ENCODE peak calls at places on chromosomes 4 and X, in ten cellular contexts. Y is activated CD8-positive, alpha-beta T cell treated with anti-CD3 and anti-CD28 coated beads for 36 hours; O is fibroblast of mammary gland; U is CD4-positive, alpha-beta T cell; F is nephron progenitor cell; V is GM12865; W is upper lobe of right lung; Q is HCT116; C is left ventricle myocardium inferior; P is mesothelial cell of epicardium. N is an unnamed sample.

GRCh38 chr4:111214371-111214770 is 591.5 kb upstream of the PITX2 start:
- DNase-seq in Y (no peak), O (no peak), U (no peak), F (no peak), V (no peak), W (no peak), Q (no peak), C (no peak), P (no peak), N (no peak)

GRCh38 chr4:71270901-71271300 is 67.9 kb upstream of the SLC4A4 start:
- DNase-seq in Y (peak), O (peak), U (no peak), F (peak), V (peak), W (no peak), Q (peak), C (no peak), P (no peak), N (no peak)

GRCh38 chr4:101357751-101358150 is 10.4 kb upstream of the PPP3CA start:
- DNase-seq in Y (no peak), O (peak), U (no peak), F (no peak), V (no peak), W (no peak), Q (no peak), C (no peak), P (no peak), N (no peak)

GRCh38 chrX:47560179-47560830 is 700 bp upstream of the ARAF start:
- DNase-seq in Y (no peak), O (no peak), U (no peak), F (no peak), V (no peak), W (no peak), Q (no peak), C (no peak), P (no peak), N (no peak)

GRCh38 chr4:73723029-73723428 is 17.3 kb upstream of the CXCL8 start:
- DNase-seq in Y (no peak), O (peak), U (no peak), F (no peak), V (no peak), W (no peak), Q (no peak), C (no peak), P (no peak), N (no peak)

GRCh38 chrX:69145714-69146113 is 19.5 kb downstream of the PJA1 start:
- DNase-seq in Y (no peak), O (no peak), U (no peak), F (no peak), V (no peak), W (no peak), Q (no peak), C (no peak), P (no peak), N (no peak)

GRCh38 chrX:40008841-40009461 is 88.8 kb downstream of the BCOR start:
- DNase-seq in Y (peak), O (no peak), U (no peak), F (peak), V (peak), W (peak), Q (no peak), C (peak), P (no peak), N (no peak)

GRCh38 chrX:10617964-10618342 is 2.4 kb downstream of the MID1 start:
- DNase-seq in Y (no peak), O (peak), U (no peak), F (peak), V (no peak), W (no peak), Q (no peak), C (no peak), P (no peak), N (no peak)

GRCh38 chr4:172061204-172061603 is 248.0 kb downstream of the GALNTL6 start:
- DNase-seq in Y (no peak), O (no peak), U (no peak), F (no peak), V (peak), W (no peak), Q (no peak), C (no peak), P (no peak), N (no peak)

GRCh38 chrX:36436286-36436860 is 516.8 kb downstream of the CFAP47 start:
- DNase-seq in Y (no peak), O (no peak), U (no peak), F (no peak), V (no peak), W (no peak), Q (no peak), C (no peak), P (no peak), N (no peak)

GRCh38 chr4:149279790-149280189 is 535.9 kb downstream of the IQCM start:
- DNase-seq in Y (no peak), O (peak), U (no peak), F (no peak), V (no peak), W (no peak), Q (no peak), C (no peak), P (no peak), N (no peak)

GRCh38 chr4:80521438-80521837 is 185.9 kb downstream of the CFAP299 start:
- DNase-seq in Y (no peak), O (no peak), U (no peak), F (no peak), V (no peak), W (no peak), Q (no peak), C (no peak), P (no peak), N (no peak)

GRCh38 chr4:4651811-4652609 is 110.2 kb upstream of the STX18 start:
- DNase-seq in Y (no peak), O (no peak), U (no peak), F (no peak), V (no peak), W (no peak), Q (no peak), C (no peak), P (no peak), N (no peak)

GRCh38 chr4:11409632-11410031 is 19.1 kb downstream of the HS3ST1 start:
- DNase-seq in Y (no peak), O (no peak), U (no peak), F (no peak), V (no peak), W (no peak), Q (no peak), C (no peak), P (no peak), N (no peak)

GRCh38 chrX:116272328-116272727 is 101.8 kb downstream of the AGTR2 start:
- DNase-seq in Y (no peak), O (peak), U (no peak), F (no peak), V (no peak), W (no peak), Q (peak), C (no peak), P (no peak), N (no peak)

GRCh38 chr4:55030606-55031005 is 94.8 kb downstream of the KDR start:
- DNase-seq in Y (no peak), O (no peak), U (no peak), F (peak), V (no peak), W (no peak), Q (no peak), C (no peak), P (no peak), N (no peak)

GRCh38 chr4:42306221-42307109 is 90.8 kb upstream of the SHISA3 start:
- DNase-seq in Y (no peak), O (peak), U (no peak), F (no peak), V (no peak), W (no peak), Q (no peak), C (peak), P (no peak), N (no peak)

GRCh38 chrX:115989686-115990085 is 180.9 kb upstream of the AGTR2 start:
- DNase-seq in Y (no peak), O (no peak), U (no peak), F (no peak), V (no peak), W (no peak), Q (no peak), C (no peak), P (no peak), N (no peak)

GRCh38 chrX:78123190-78123589 is 16.3 kb downstream of the TAF9B start:
- DNase-seq in Y (peak), O (peak), U (no peak), F (no peak), V (no peak), W (no peak), Q (no peak), C (no peak), P (no peak), N (no peak)

GRCh38 chrX:49041683-49042529 is 1.3 kb downstream of the TFE3 start:
- DNase-seq in Y (no peak), O (peak), U (no peak), F (no peak), V (peak), W (no peak), Q (no peak), C (peak), P (no peak), N (no peak)

GRCh38 chrX:128816919-128817318 is 706.4 kb downstream of the SMARCA1 start:
- DNase-seq in Y (no peak), O (no peak), U (no peak), F (peak), V (no peak), W (no peak), Q (no peak), C (no peak), P (no peak), N (no peak)

GRCh38 chr4:22824091-22824490 is 131.4 kb downstream of the GBA3 start:
- DNase-seq in Y (no peak), O (no peak), U (no peak), F (no peak), V (no peak), W (no peak), Q (no peak), C (no peak), P (no peak), N (no peak)

GRCh38 chr4:6109842-6110560 is 90.3 kb downstream of the JAKMIP1 start:
- DNase-seq in Y (peak), O (no peak), U (no peak), F (no peak), V (peak), W (no peak), Q (peak), C (no peak), P (no peak), N (no peak)
- TF ChIP-seq CTCF in Y (peak), O (no peak), U (no peak), F (peak), V (peak), W (peak), Q (peak), C (no peak), P (peak), N (peak)

DNA sequence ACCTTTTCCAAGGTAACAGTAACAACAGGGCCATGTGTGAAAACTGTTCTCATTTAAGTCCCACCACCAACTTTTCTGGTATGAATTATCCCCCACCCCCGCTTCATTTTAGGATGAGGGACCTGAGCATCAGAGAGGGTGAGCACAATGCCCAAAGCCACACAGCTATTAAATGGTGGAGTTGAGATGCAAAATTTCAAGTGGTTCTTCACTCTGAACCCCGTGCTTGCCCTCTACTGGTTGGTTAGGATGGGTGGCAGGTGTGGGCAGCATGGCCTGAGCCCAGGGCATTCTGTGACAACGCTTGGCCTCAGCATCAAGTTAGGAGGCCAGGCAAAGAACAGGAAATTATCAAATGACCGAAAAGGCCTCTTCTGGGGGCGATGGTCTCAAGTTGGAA is 33.5 kb downstream of the MED28 start:
- DNase-seq in Y (no peak), O (no peak), U (no peak), F (no peak), V (no peak), W (no peak), Q (no peak), C (no peak), P (no peak), N (no peak)
- TF ChIP-seq CTCF in Y (no peak), O (peak), U (no peak), F (no peak), V (no peak), W (no peak), Q (peak), C (no peak), P (no peak), N (no peak)

DNA sequence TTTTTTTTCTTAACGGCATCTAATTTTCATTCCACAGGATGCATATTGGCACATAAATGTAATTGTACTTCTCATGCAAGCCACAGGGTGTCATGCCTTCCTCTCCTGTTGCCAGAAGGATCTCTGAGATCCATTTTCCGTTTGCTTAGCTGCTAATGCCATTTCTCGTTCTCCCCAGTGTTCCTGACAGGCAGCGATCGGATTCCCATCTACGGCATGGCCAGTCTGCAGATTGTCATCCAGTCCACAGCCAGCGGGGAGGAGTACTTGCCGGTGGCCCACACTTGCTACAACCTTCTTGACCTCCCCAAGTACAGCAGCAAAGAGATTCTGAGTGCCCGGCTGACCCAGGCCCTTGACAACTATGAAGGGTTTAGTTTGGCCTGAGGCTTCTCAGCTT is 8.9 kb upstream of the NAP1L5 start:
- DNase-seq in Y (no peak), O (peak), U (no peak), F (peak), V (no peak), W (no peak), Q (no peak), C (no peak), P (no peak), N (no peak)
- TF ChIP-seq CTCF in Y (no peak), O (peak), U (no peak), F (peak), V (no peak), W (peak), Q (peak), C (peak), P (peak), N (peak)

DNA sequence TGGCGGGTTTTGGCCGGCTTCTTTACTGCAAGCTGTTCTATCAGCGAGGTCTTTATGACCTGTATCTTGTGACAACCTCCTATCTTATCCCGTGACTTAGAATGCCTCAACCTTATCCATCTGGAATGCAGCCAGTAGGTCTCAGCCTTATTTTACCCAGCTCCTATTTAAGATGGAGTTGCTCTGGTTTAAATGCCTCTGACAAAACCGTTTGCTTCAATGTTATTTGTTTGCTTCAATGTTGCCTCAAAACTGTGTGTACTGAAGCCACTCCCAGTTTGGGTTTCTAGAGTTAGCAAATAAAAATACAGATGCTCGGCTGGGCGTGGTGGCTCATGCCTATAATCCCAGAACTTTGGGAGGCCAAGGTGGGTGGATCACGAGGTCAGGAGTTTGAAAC is 51.6 kb downstream of the ZNF518B start:
- DNase-seq in Y (no peak), O (no peak), U (no peak), F (no peak), V (no peak), W (no peak), Q (no peak), C (no peak), P (no peak), N (no peak)
- TF ChIP-seq CTCF in Y (no peak), O (no peak), U (no peak), F (no peak), V (no peak), W (no peak), Q (no peak), C (no peak), P (no peak), N (no peak)